ENCODE peak calls at places on chromosomes 16 and 17, in five cellular contexts. N, K, W, H and U are unnamed samples.

GRCh38 chr17:7204335-7204734 is 15.3 kb downstream of the DLG4 start:
- DNase-seq in N (no peak), K (no peak), W (no peak), H (no peak), U (no peak)

GRCh38 chr17:30323895-30324319 is 9.9 kb downstream of the TMIGD1 start:
- DNase-seq in K (no peak), W (no peak), N (no peak), H (no peak), U (no peak)

GRCh38 chr17:56833812-56834379 is at the start of the genes C17orf67 and DGKE:
- DNase-seq in K (peak; percentile 95), H (peak; percentile 96), N (peak; percentile 94), W (peak; percentile 85), U (peak; percentile 98)

GRCh38 chr16:75648265-75649076 is 898 bp downstream of the TERF2IP start:
- DNase-seq in W (no peak), K (peak; percentile 78), H (peak; percentile 86), N (peak; percentile 65), U (peak; percentile 81)

GRCh38 chr17:50963139-50963538 is 97.0 kb upstream of the TOB1 start:
- DNase-seq in W (no peak), H (no peak), N (no peak), K (no peak), U (no peak)

GRCh38 chr16:31215287-31216115 is 1.4 kb downstream of the PYDC1 start:
- DNase-seq in N (peak; percentile 55), K (peak; percentile 73), H (peak; percentile 54), W (peak; percentile 73), U (peak; percentile 92)

GRCh38 chr16:19393226-19394074 is 24.2 kb upstream of the TMC5 start:
- DNase-seq in K (peak; percentile 3), N (peak; percentile 23), W (no peak), H (peak; percentile 68), U (no peak)

GRCh38 chr16:75108792-75109731 is 7.5 kb downstream of the LDHD start:
- DNase-seq in H (peak; percentile 83), N (peak; percentile 96), K (no peak), W (no peak), U (peak; percentile 44)

GRCh38 chr16:57979006-57979585 is 8.2 kb upstream of the CNGB1 start:
- DNase-seq in K (no peak), H (no peak), W (no peak), N (no peak), U (no peak)

GRCh38 chr16:66182592-66182991 is 183.9 kb upstream of the CDH5 start:
- DNase-seq in W (no peak), K (no peak), H (no peak), N (no peak), U (no peak)

GRCh38 chr17:9004132-9004960 is 17.0 kb upstream of the NTN1 start:
- DNase-seq in W (no peak), N (no peak), K (no peak), H (no peak), U (peak; percentile 67)

GRCh38 chr17:46901291-46901690 is 21.7 kb upstream of the GOSR2 start:
- DNase-seq in K (no peak), N (no peak), W (no peak), H (no peak), U (peak; percentile 23)

GRCh38 chr17:9330903-9331272 is 244.7 kb downstream of the STX8 start:
- DNase-seq in K (no peak), H (no peak), W (no peak), N (no peak), U (no peak)

GRCh38 chr16:50368410-50369132 is at the start of gene BRD7:
- DNase-seq in H (peak; percentile 53), K (peak; percentile 74), W (no peak), N (peak; percentile 37), U (peak; percentile 74)

GRCh38 chr17:66858182-66859083 is 23.5 kb downstream of the CACNG5 start:
- DNase-seq in K (no peak), N (no peak), H (no peak), W (no peak), U (no peak)

GRCh38 chr16:55324491-55325447 is 766 bp downstream of the IRX6 start:
- DNase-seq in N (no peak), K (no peak), H (no peak), W (no peak), U (peak; percentile 49)

GRCh38 chr16:49747654-49748053 is 108.3 kb downstream of the ZNF423 start:
- DNase-seq in W (no peak), N (no peak), H (no peak), K (no peak), U (no peak)

GRCh38 chr17:10036511-10037061 is 131.5 kb upstream of the RCVRN start:
- DNase-seq in H (no peak), W (no peak), N (no peak), K (no peak), U (no peak)

GRCh38 chr17:18039535-18040286 is 503 bp downstream of the GID4 start:
- DNase-seq in W (no peak), H (peak; percentile 30), N (no peak), K (peak; percentile 18), U (peak; percentile 67)

GRCh38 chr16:16867994-16868393 is 489.1 kb downstream of the NPIPA7 start:
- DNase-seq in W (no peak), N (no peak), K (peak; percentile 26), H (no peak), U (peak; percentile 46)

GRCh38 chr17:45391291-45391690 is 41.4 kb downstream of the ARHGAP27 start:
- DNase-seq in K (no peak), W (no peak), H (no peak), N (no peak), U (no peak)

GRCh38 chr17:9557356-9557755 is 18.3 kb downstream of the STX8 start:
- DNase-seq in H (peak; percentile 71), N (peak; percentile 13), K (no peak), W (no peak), U (no peak)

GRCh38 chr17:7988750-7989178 is 13.7 kb upstream of the GUCY2D start:
- DNase-seq in K (peak; percentile 74), H (peak; percentile 85), W (no peak), N (peak; percentile 86), U (no peak)

GRCh38 chr17:59001158-59001814 is 105.4 kb downstream of the TRIM37 start:
- DNase-seq in W (no peak), N (peak; percentile 67), K (no peak), H (peak; percentile 71), U (peak; percentile 41)

GRCh38 chr17:10083864-10084263 is 114.5 kb downstream of the GAS7 start:
- DNase-seq in W (no peak), H (no peak), K (no peak), N (no peak), U (no peak)

GRCh38 chr16:75219838-75220237 is 1.1 kb downstream of the CTRB1 start:
- DNase-seq in N (no peak), W (no peak), K (no peak), H (no peak), U (no peak)

GRCh38 chr16:50402298-50402895 is 33.6 kb upstream of the BRD7 start:
- DNase-seq in W (no peak), H (no peak), N (no peak), K (no peak), U (no peak)

GRCh38 chr17:4386406-4386805 is 19.9 kb upstream of the UBE2G1 start:
- DNase-seq in K (no peak), W (no peak), H (no peak), N (no peak), U (no peak)
- H2AFZ ChIP-seq in K (no peak overlapping the region), W (no peak overlapping the region), H (no peak overlapping the region), N (no peak overlapping the region), U (no peak overlapping the region)

GRCh38 chr17:38729886-38730525 is at the start of gene CISD3:
- DNase-seq in H (peak; percentile 83), W (no peak), K (peak; percentile 84), N (peak; percentile 76), U (peak; percentile 86)
- H3K14ac ChIP-seq in H (no peak within 1 kb of the TSS), W (no peak within 1 kb of the TSS), K (peak within 1 kb of the TSS; percentile 99), N (peak within 1 kb of the TSS; percentile 98), U (peak within 1 kb of the TSS; percentile 70)

GRCh38 chr16:89061086-89061485 is 32.6 kb upstream of the ACSF3 start:
- DNase-seq in H (no peak), K (no peak), N (no peak), W (no peak), U (no peak)

GRCh38 chr16:89062389-89063345 is 31.0 kb upstream of the ACSF3 start:
- DNase-seq in K (no peak), N (no peak), H (no peak), W (no peak), U (no peak)

GRCh38 chr16:89058812-89059211 is 34.8 kb upstream of the ACSF3 start:
- DNase-seq in N (no peak), W (no peak), K (no peak), H (no peak), U (no peak)

GRCh38 chr16:89061590-89062380 is 31.9 kb upstream of the ACSF3 start:
- DNase-seq in K (no peak), N (no peak), H (no peak), W (no peak), U (no peak)

GRCh38 chr16:89060207-89060794 is 33.4 kb upstream of the ACSF3 start:
- DNase-seq in N (no peak), H (no peak), W (no peak), K (no peak), U (no peak)
- H2AFZ ChIP-seq in N (no peak overlapping the region), H (no peak overlapping the region), W (no peak overlapping the region), K (no peak overlapping the region), U (no peak overlapping the region)

GRCh38 chr17:16352838-16353701 is at the start of gene CENPV:
- DNase-seq in H (peak; percentile 45), W (peak; percentile 54), K (peak; percentile 53), N (peak; percentile 34), U (peak; percentile 96)
- H3K14ac ChIP-seq in H (peak within 1 kb of the TSS; percentile 57), W (no peak within 1 kb of the TSS), K (peak within 1 kb of the TSS; percentile 90), N (no peak within 1 kb of the TSS), U (peak within 1 kb of the TSS; percentile 96)